ENCODE peak calls at places on chromosomes 6 and 20, in nine cellular contexts. One of them, this sample, is unnamed.
A peak's percentile ranks its signal among the peaks of the same experiment; 100 is the strongest.

GRCh38 chr6:135145509-135145865 is 35.6 kb upstream of the MYB start:
- DNase-seq in activated CD8-positive, alpha-beta memory T cell treated with anti-CD3 and anti-CD28 coated beads for 48 hours: no peak
- DNase-seq in COR-L47: no peak
- DNase-seq in EL: peak; percentile 23
- DNase-seq in choroid plexus epithelial cell: peak; percentile 63
- DNase-seq in HFF-Myc: no peak
- DNase-seq in CD8-positive, alpha-beta T cell: no peak
- DNase-seq in SK-MEL-5: no peak
- DNase-seq in adrenal gland: no peak
- DNase-seq in this sample: no peak

GRCh38 chr20:11098888-11099287 is 425.1 kb upstream of the JAG1 start:
- DNase-seq in activated CD8-positive, alpha-beta memory T cell treated with anti-CD3 and anti-CD28 coated beads for 48 hours: no peak
- DNase-seq in COR-L47: no peak
- DNase-seq in EL: no peak
- DNase-seq in choroid plexus epithelial cell: no peak
- DNase-seq in HFF-Myc: no peak
- DNase-seq in CD8-positive, alpha-beta T cell: no peak
- DNase-seq in SK-MEL-5: peak; percentile 64
- DNase-seq in adrenal gland: no peak
- DNase-seq in this sample: no peak

GRCh38 chr6:135094403-135094821 is 39.8 kb upstream of the HBS1L start:
- DNase-seq in activated CD8-positive, alpha-beta memory T cell treated with anti-CD3 and anti-CD28 coated beads for 48 hours: no peak
- DNase-seq in COR-L47: no peak
- DNase-seq in EL: peak; percentile 14
- DNase-seq in choroid plexus epithelial cell: peak; percentile 11
- DNase-seq in HFF-Myc: no peak
- DNase-seq in CD8-positive, alpha-beta T cell: no peak
- DNase-seq in SK-MEL-5: no peak
- DNase-seq in adrenal gland: no peak
- DNase-seq in this sample: no peak

GRCh38 chr6:52304917-52305316 is 20.4 kb upstream of the MCM3 start:
- DNase-seq in activated CD8-positive, alpha-beta memory T cell treated with anti-CD3 and anti-CD28 coated beads for 48 hours: no peak
- DNase-seq in COR-L47: no peak
- DNase-seq in EL: peak; percentile 19
- DNase-seq in choroid plexus epithelial cell: peak; percentile 64
- DNase-seq in HFF-Myc: no peak
- DNase-seq in CD8-positive, alpha-beta T cell: no peak
- DNase-seq in SK-MEL-5: no peak
- DNase-seq in adrenal gland: no peak
- DNase-seq in this sample: no peak

GRCh38 chr6:84052204-84052882 is 18.8 kb downstream of the MRAP2 start:
- DNase-seq in activated CD8-positive, alpha-beta memory T cell treated with anti-CD3 and anti-CD28 coated beads for 48 hours: no peak
- DNase-seq in COR-L47: peak; percentile 92
- DNase-seq in EL: peak; percentile 49
- DNase-seq in choroid plexus epithelial cell: peak; percentile 88
- DNase-seq in HFF-Myc: peak; percentile 29
- DNase-seq in CD8-positive, alpha-beta T cell: no peak
- DNase-seq in SK-MEL-5: no peak
- DNase-seq in adrenal gland: peak; percentile 44
- DNase-seq in this sample: no peak

GRCh38 chr6:43396408-43397149 is 27.1 kb upstream of the ZNF318 start:
- DNase-seq in activated CD8-positive, alpha-beta memory T cell treated with anti-CD3 and anti-CD28 coated beads for 48 hours: no peak
- DNase-seq in COR-L47: no peak
- DNase-seq in EL: no peak
- DNase-seq in choroid plexus epithelial cell: no peak
- DNase-seq in HFF-Myc: no peak
- DNase-seq in CD8-positive, alpha-beta T cell: no peak
- DNase-seq in SK-MEL-5: no peak
- DNase-seq in adrenal gland: no peak
- DNase-seq in this sample: no peak

GRCh38 chr20:36145877-36146707 is 8.4 kb upstream of the EPB41L1 start:
- DNase-seq in activated CD8-positive, alpha-beta memory T cell treated with anti-CD3 and anti-CD28 coated beads for 48 hours: no peak
- DNase-seq in COR-L47: no peak
- DNase-seq in EL: no peak
- DNase-seq in choroid plexus epithelial cell: no peak
- DNase-seq in HFF-Myc: no peak
- DNase-seq in CD8-positive, alpha-beta T cell: no peak
- DNase-seq in SK-MEL-5: no peak
- DNase-seq in adrenal gland: peak; percentile 63
- DNase-seq in this sample: no peak

GRCh38 chr6:139853302-139853992 is 479.0 kb upstream of the CITED2 start:
- DNase-seq in activated CD8-positive, alpha-beta memory T cell treated with anti-CD3 and anti-CD28 coated beads for 48 hours: no peak
- DNase-seq in COR-L47: no peak
- DNase-seq in EL: peak; percentile 87
- DNase-seq in choroid plexus epithelial cell: no peak
- DNase-seq in HFF-Myc: no peak
- DNase-seq in CD8-positive, alpha-beta T cell: no peak
- DNase-seq in SK-MEL-5: no peak
- DNase-seq in adrenal gland: no peak
- DNase-seq in this sample: peak; percentile 71

GRCh38 chr20:49636447-49636846 is 68.5 kb upstream of the PTGIS start:
- DNase-seq in activated CD8-positive, alpha-beta memory T cell treated with anti-CD3 and anti-CD28 coated beads for 48 hours: no peak
- DNase-seq in COR-L47: peak; percentile 28
- DNase-seq in EL: no peak
- DNase-seq in choroid plexus epithelial cell: no peak
- DNase-seq in HFF-Myc: no peak
- DNase-seq in CD8-positive, alpha-beta T cell: no peak
- DNase-seq in SK-MEL-5: no peak
- DNase-seq in adrenal gland: peak; percentile 69
- DNase-seq in this sample: no peak

GRCh38 chr20:36821964-36822437 is 48.4 kb upstream of the DSN1 start:
- DNase-seq in activated CD8-positive, alpha-beta memory T cell treated with anti-CD3 and anti-CD28 coated beads for 48 hours: no peak
- DNase-seq in COR-L47: no peak
- DNase-seq in EL: peak; percentile 55
- DNase-seq in choroid plexus epithelial cell: no peak
- DNase-seq in HFF-Myc: no peak
- DNase-seq in CD8-positive, alpha-beta T cell: no peak
- DNase-seq in SK-MEL-5: no peak
- DNase-seq in adrenal gland: no peak
- DNase-seq in this sample: peak; percentile 19

GRCh38 chr6:134724653-134725340 is 225.1 kb downstream of the ALDH8A1 start:
- DNase-seq in activated CD8-positive, alpha-beta memory T cell treated with anti-CD3 and anti-CD28 coated beads for 48 hours: no peak
- DNase-seq in COR-L47: no peak
- DNase-seq in EL: peak; percentile 51
- DNase-seq in choroid plexus epithelial cell: peak; percentile 78
- DNase-seq in HFF-Myc: peak; percentile 54
- DNase-seq in CD8-positive, alpha-beta T cell: no peak
- DNase-seq in SK-MEL-5: no peak
- DNase-seq in adrenal gland: no peak
- DNase-seq in this sample: no peak

GRCh38 chr6:136526196-136526930 is 23.9 kb downstream of the MAP7 start:
- DNase-seq in activated CD8-positive, alpha-beta memory T cell treated with anti-CD3 and anti-CD28 coated beads for 48 hours: peak; percentile 3
- DNase-seq in COR-L47: peak; percentile 36
- DNase-seq in EL: peak; percentile 31
- DNase-seq in choroid plexus epithelial cell: peak; percentile 87
- DNase-seq in HFF-Myc: no peak
- DNase-seq in CD8-positive, alpha-beta T cell: no peak
- DNase-seq in SK-MEL-5: peak; percentile 69
- DNase-seq in adrenal gland: peak; percentile 33
- DNase-seq in this sample: no peak

GRCh38 chr6:158570681-158570962 is 10.7 kb downstream of the TMEM181 start:
- DNase-seq in activated CD8-positive, alpha-beta memory T cell treated with anti-CD3 and anti-CD28 coated beads for 48 hours: no peak
- DNase-seq in COR-L47: no peak
- DNase-seq in EL: no peak
- DNase-seq in choroid plexus epithelial cell: no peak
- DNase-seq in HFF-Myc: no peak
- DNase-seq in CD8-positive, alpha-beta T cell: no peak
- DNase-seq in SK-MEL-5: no peak
- DNase-seq in adrenal gland: no peak
- DNase-seq in this sample: no peak

GRCh38 chr6:84227044-84227433 is 404 bp downstream of the CEP162 start:
- DNase-seq in activated CD8-positive, alpha-beta memory T cell treated with anti-CD3 and anti-CD28 coated beads for 48 hours: no peak
- DNase-seq in COR-L47: no peak
- DNase-seq in EL: no peak
- DNase-seq in choroid plexus epithelial cell: no peak
- DNase-seq in HFF-Myc: no peak
- DNase-seq in CD8-positive, alpha-beta T cell: no peak
- DNase-seq in SK-MEL-5: no peak
- DNase-seq in adrenal gland: no peak
- DNase-seq in this sample: no peak

GRCh38 chr20:43781215-43781614 is 54.4 kb upstream of the GTSF1L start:
- DNase-seq in activated CD8-positive, alpha-beta memory T cell treated with anti-CD3 and anti-CD28 coated beads for 48 hours: no peak
- DNase-seq in COR-L47: no peak
- DNase-seq in EL: no peak
- DNase-seq in choroid plexus epithelial cell: no peak
- DNase-seq in HFF-Myc: no peak
- DNase-seq in CD8-positive, alpha-beta T cell: no peak
- DNase-seq in SK-MEL-5: no peak
- DNase-seq in adrenal gland: no peak
- DNase-seq in this sample: no peak

GRCh38 chr6:14889172-14889571 is 356.7 kb upstream of the JARID2 start:
- DNase-seq in activated CD8-positive, alpha-beta memory T cell treated with anti-CD3 and anti-CD28 coated beads for 48 hours: no peak
- DNase-seq in COR-L47: no peak
- DNase-seq in EL: no peak
- DNase-seq in choroid plexus epithelial cell: peak; percentile 46
- DNase-seq in HFF-Myc: no peak
- DNase-seq in CD8-positive, alpha-beta T cell: no peak
- DNase-seq in SK-MEL-5: peak; percentile 40
- DNase-seq in adrenal gland: no peak
- DNase-seq in this sample: no peak

GRCh38 chr6:108497883-108498282 is 62.8 kb upstream of the FOXO3 start:
- DNase-seq in activated CD8-positive, alpha-beta memory T cell treated with anti-CD3 and anti-CD28 coated beads for 48 hours: no peak
- DNase-seq in COR-L47: no peak
- DNase-seq in EL: peak; percentile 24
- DNase-seq in choroid plexus epithelial cell: peak; percentile 80
- DNase-seq in HFF-Myc: peak; percentile 25
- DNase-seq in CD8-positive, alpha-beta T cell: no peak
- DNase-seq in SK-MEL-5: peak; percentile 72
- DNase-seq in adrenal gland: peak; percentile 40
- DNase-seq in this sample: no peak

GRCh38 chr20:48194578-48194977 is 409.3 kb upstream of the SULF2 start:
- DNase-seq in activated CD8-positive, alpha-beta memory T cell treated with anti-CD3 and anti-CD28 coated beads for 48 hours: no peak
- DNase-seq in COR-L47: no peak
- DNase-seq in EL: no peak
- DNase-seq in choroid plexus epithelial cell: no peak
- DNase-seq in HFF-Myc: no peak
- DNase-seq in CD8-positive, alpha-beta T cell: no peak
- DNase-seq in SK-MEL-5: no peak
- DNase-seq in adrenal gland: no peak
- DNase-seq in this sample: no peak

GRCh38 chr20:36461600-36462439 is 79.5 kb upstream of the MYL9 start:
- DNase-seq in activated CD8-positive, alpha-beta memory T cell treated with anti-CD3 and anti-CD28 coated beads for 48 hours: no peak
- DNase-seq in COR-L47: peak; percentile 49
- DNase-seq in EL: peak; percentile 62
- DNase-seq in choroid plexus epithelial cell: peak; percentile 50
- DNase-seq in HFF-Myc: no peak
- DNase-seq in CD8-positive, alpha-beta T cell: peak; percentile 13
- DNase-seq in SK-MEL-5: peak; percentile 49
- DNase-seq in adrenal gland: peak; percentile 71
- DNase-seq in this sample: no peak

GRCh38 chr6:45504947-45505346 is 127.2 kb upstream of the SUPT3H start:
- DNase-seq in activated CD8-positive, alpha-beta memory T cell treated with anti-CD3 and anti-CD28 coated beads for 48 hours: no peak
- DNase-seq in COR-L47: peak; percentile 7
- DNase-seq in EL: peak; percentile 78
- DNase-seq in choroid plexus epithelial cell: peak; percentile 90
- DNase-seq in HFF-Myc: peak; percentile 97
- DNase-seq in CD8-positive, alpha-beta T cell: no peak
- DNase-seq in SK-MEL-5: no peak
- DNase-seq in adrenal gland: no peak
- DNase-seq in this sample: peak; percentile 47

GRCh38 chr20:49859807-49860206 is 47.2 kb downstream of the SLC9A8 start:
- DNase-seq in activated CD8-positive, alpha-beta memory T cell treated with anti-CD3 and anti-CD28 coated beads for 48 hours: no peak
- DNase-seq in COR-L47: no peak
- DNase-seq in EL: peak; percentile 43
- DNase-seq in choroid plexus epithelial cell: no peak
- DNase-seq in HFF-Myc: no peak
- DNase-seq in CD8-positive, alpha-beta T cell: no peak
- DNase-seq in SK-MEL-5: no peak
- DNase-seq in adrenal gland: no peak
- DNase-seq in this sample: no peak

GRCh38 chr20:44012466-44013226 is 98.0 kb downstream of the TOX2 start:
- DNase-seq in activated CD8-positive, alpha-beta memory T cell treated with anti-CD3 and anti-CD28 coated beads for 48 hours: no peak
- DNase-seq in COR-L47: no peak
- DNase-seq in EL: no peak
- DNase-seq in choroid plexus epithelial cell: no peak
- DNase-seq in HFF-Myc: no peak
- DNase-seq in CD8-positive, alpha-beta T cell: no peak
- DNase-seq in SK-MEL-5: no peak
- DNase-seq in adrenal gland: no peak
- DNase-seq in this sample: no peak

GRCh38 chr20:50048420-50049166 is 64.4 kb downstream of the UBE2V1 start:
- DNase-seq in activated CD8-positive, alpha-beta memory T cell treated with anti-CD3 and anti-CD28 coated beads for 48 hours: no peak
- DNase-seq in COR-L47: no peak
- DNase-seq in EL: no peak
- DNase-seq in choroid plexus epithelial cell: no peak
- DNase-seq in HFF-Myc: no peak
- DNase-seq in CD8-positive, alpha-beta T cell: peak; percentile 16
- DNase-seq in SK-MEL-5: no peak
- DNase-seq in adrenal gland: no peak
- DNase-seq in this sample: no peak

GRCh38 chr6:6654599-6655575 is 66.4 kb downstream of the LY86 start:
- DNase-seq in activated CD8-positive, alpha-beta memory T cell treated with anti-CD3 and anti-CD28 coated beads for 48 hours: no peak
- DNase-seq in COR-L47: no peak
- DNase-seq in EL: no peak
- DNase-seq in choroid plexus epithelial cell: no peak
- DNase-seq in HFF-Myc: no peak
- DNase-seq in CD8-positive, alpha-beta T cell: no peak
- DNase-seq in SK-MEL-5: no peak
- DNase-seq in adrenal gland: no peak
- DNase-seq in this sample: no peak

GRCh38 chr6:118163609-118164008 is 256.5 kb downstream of the SLC35F1 start:
- DNase-seq in activated CD8-positive, alpha-beta memory T cell treated with anti-CD3 and anti-CD28 coated beads for 48 hours: no peak
- DNase-seq in COR-L47: no peak
- DNase-seq in EL: no peak
- DNase-seq in choroid plexus epithelial cell: no peak
- DNase-seq in HFF-Myc: no peak
- DNase-seq in CD8-positive, alpha-beta T cell: no peak
- DNase-seq in SK-MEL-5: no peak
- DNase-seq in adrenal gland: no peak
- DNase-seq in this sample: no peak

GRCh38 chr20:58271596-58272460 is 37.7 kb upstream of the RAB22A start:
- DNase-seq in activated CD8-positive, alpha-beta memory T cell treated with anti-CD3 and anti-CD28 coated beads for 48 hours: no peak
- DNase-seq in COR-L47: no peak
- DNase-seq in EL: no peak
- DNase-seq in choroid plexus epithelial cell: peak; percentile 6
- DNase-seq in HFF-Myc: no peak
- DNase-seq in CD8-positive, alpha-beta T cell: no peak
- DNase-seq in SK-MEL-5: no peak
- DNase-seq in adrenal gland: no peak
- DNase-seq in this sample: no peak

GRCh38 chr20:8388707-8389106 is 256.6 kb downstream of the PLCB1 start:
- DNase-seq in activated CD8-positive, alpha-beta memory T cell treated with anti-CD3 and anti-CD28 coated beads for 48 hours: no peak
- DNase-seq in COR-L47: no peak
- DNase-seq in EL: peak; percentile 39
- DNase-seq in choroid plexus epithelial cell: peak; percentile 3
- DNase-seq in HFF-Myc: no peak
- DNase-seq in CD8-positive, alpha-beta T cell: no peak
- DNase-seq in SK-MEL-5: no peak
- DNase-seq in adrenal gland: no peak
- DNase-seq in this sample: no peak

GRCh38 chr20:13008761-13009681 is at the start of gene SPTLC3:
- DNase-seq in activated CD8-positive, alpha-beta memory T cell treated with anti-CD3 and anti-CD28 coated beads for 48 hours: no peak
- DNase-seq in COR-L47: no peak
- DNase-seq in EL: peak; percentile 33
- DNase-seq in choroid plexus epithelial cell: peak; percentile 61
- DNase-seq in HFF-Myc: no peak
- DNase-seq in CD8-positive, alpha-beta T cell: no peak
- DNase-seq in SK-MEL-5: peak; percentile 45
- DNase-seq in adrenal gland: peak; percentile 53
- DNase-seq in this sample: no peak

GRCh38 chr6:93675856-93676255 is 256.5 kb upstream of the EPHA7 start:
- DNase-seq in activated CD8-positive, alpha-beta memory T cell treated with anti-CD3 and anti-CD28 coated beads for 48 hours: no peak
- DNase-seq in COR-L47: no peak
- DNase-seq in EL: no peak
- DNase-seq in choroid plexus epithelial cell: no peak
- DNase-seq in HFF-Myc: no peak
- DNase-seq in CD8-positive, alpha-beta T cell: no peak
- DNase-seq in SK-MEL-5: no peak
- DNase-seq in adrenal gland: no peak
- DNase-seq in this sample: no peak

GRCh38 chr6:108779521-108779920 is 68.7 kb upstream of the ARMC2 start:
- DNase-seq in activated CD8-positive, alpha-beta memory T cell treated with anti-CD3 and anti-CD28 coated beads for 48 hours: no peak
- DNase-seq in COR-L47: no peak
- DNase-seq in EL: no peak
- DNase-seq in choroid plexus epithelial cell: no peak
- DNase-seq in HFF-Myc: no peak
- DNase-seq in CD8-positive, alpha-beta T cell: no peak
- DNase-seq in SK-MEL-5: no peak
- DNase-seq in adrenal gland: no peak
- DNase-seq in this sample: no peak

GRCh38 chr6:6320901-6321300 is 439 bp upstream of the F13A1 start:
- DNase-seq in activated CD8-positive, alpha-beta memory T cell treated with anti-CD3 and anti-CD28 coated beads for 48 hours: no peak
- DNase-seq in COR-L47: no peak
- DNase-seq in EL: peak; percentile 15
- DNase-seq in choroid plexus epithelial cell: no peak
- DNase-seq in HFF-Myc: no peak
- DNase-seq in CD8-positive, alpha-beta T cell: no peak
- DNase-seq in SK-MEL-5: no peak
- DNase-seq in adrenal gland: no peak
- DNase-seq in this sample: no peak

This sample was measured in BJ.